ENCODE peak calls at places on chromosomes 1 and 21, in eight cellular contexts. One of them, this sample, is unnamed.

GRCh38 chr1:218408942-218409341 is 63.8 kb downstream of the TGFB2 start:
- DNase-seq in tibial nerve: no peak
- DNase-seq in RWPE1: no peak
- DNase-seq in LNCaP clone FGC: peak
- DNase-seq in nephron progenitor cell: peak
- DNase-seq in astrocyte of the spinal cord: no peak
- DNase-seq in body of pancreas: no peak
- DNase-seq in gastrocnemius medialis: no peak
- DNase-seq in this sample: no peak

GRCh38 chr21:28272272-28272992 is 720.2 kb downstream of the LTN1 start:
- DNase-seq in tibial nerve: no peak
- DNase-seq in RWPE1: no peak
- DNase-seq in LNCaP clone FGC: no peak
- DNase-seq in nephron progenitor cell: no peak
- DNase-seq in astrocyte of the spinal cord: peak
- DNase-seq in body of pancreas: no peak
- DNase-seq in gastrocnemius medialis: no peak
- DNase-seq in this sample: no peak

GRCh38 chr1:225852413-225853119 is 29.6 kb downstream of the TMEM63A start:
- DNase-seq in tibial nerve: no peak
- DNase-seq in RWPE1: no peak
- DNase-seq in LNCaP clone FGC: no peak
- DNase-seq in nephron progenitor cell: no peak
- DNase-seq in astrocyte of the spinal cord: no peak
- DNase-seq in body of pancreas: no peak
- DNase-seq in gastrocnemius medialis: no peak
- DNase-seq in this sample: no peak

GRCh38 chr1:69029649-69030048 is 532.8 kb upstream of the DEPDC1 start:
- DNase-seq in tibial nerve: no peak
- DNase-seq in RWPE1: no peak
- DNase-seq in LNCaP clone FGC: no peak
- DNase-seq in nephron progenitor cell: no peak
- DNase-seq in astrocyte of the spinal cord: no peak
- DNase-seq in body of pancreas: no peak
- DNase-seq in gastrocnemius medialis: no peak
- DNase-seq in this sample: no peak

GRCh38 chr1:78536427-78536826 is 45.7 kb downstream of the PTGFR start:
- DNase-seq in tibial nerve: no peak
- DNase-seq in RWPE1: no peak
- DNase-seq in LNCaP clone FGC: no peak
- DNase-seq in nephron progenitor cell: no peak
- DNase-seq in astrocyte of the spinal cord: peak
- DNase-seq in body of pancreas: no peak
- DNase-seq in gastrocnemius medialis: no peak
- DNase-seq in this sample: no peak

GRCh38 chr1:81801834-81802531 is 1.2 kb downstream of the ADGRL2 start:
- DNase-seq in tibial nerve: peak
- DNase-seq in RWPE1: peak
- DNase-seq in LNCaP clone FGC: no peak
- DNase-seq in nephron progenitor cell: peak
- DNase-seq in astrocyte of the spinal cord: peak
- DNase-seq in body of pancreas: peak
- DNase-seq in gastrocnemius medialis: no peak
- DNase-seq in this sample: peak

GRCh38 chr1:24925082-24925779 is 4.8 kb downstream of the RUNX3 start:
- DNase-seq in tibial nerve: no peak
- DNase-seq in RWPE1: no peak
- DNase-seq in LNCaP clone FGC: no peak
- DNase-seq in nephron progenitor cell: no peak
- DNase-seq in astrocyte of the spinal cord: no peak
- DNase-seq in body of pancreas: no peak
- DNase-seq in gastrocnemius medialis: no peak
- DNase-seq in this sample: no peak

GRCh38 chr21:32826317-32827167 is 55.0 kb upstream of the PAXBP1 start:
- DNase-seq in tibial nerve: peak
- DNase-seq in RWPE1: peak
- DNase-seq in LNCaP clone FGC: peak
- DNase-seq in nephron progenitor cell: peak
- DNase-seq in astrocyte of the spinal cord: peak
- DNase-seq in body of pancreas: peak
- DNase-seq in gastrocnemius medialis: no peak
- DNase-seq in this sample: no peak

GRCh38 chr1:200670215-200671118 is 760 bp upstream of the DDX59 start:
- DNase-seq in tibial nerve: peak
- DNase-seq in RWPE1: peak
- DNase-seq in LNCaP clone FGC: peak
- DNase-seq in nephron progenitor cell: no peak
- DNase-seq in astrocyte of the spinal cord: peak
- DNase-seq in body of pancreas: peak
- DNase-seq in gastrocnemius medialis: peak
- DNase-seq in this sample: no peak

GRCh38 chr21:34908424-34909055 is 140.6 kb downstream of the RUNX1 start:
- DNase-seq in tibial nerve: peak
- DNase-seq in RWPE1: no peak
- DNase-seq in LNCaP clone FGC: no peak
- DNase-seq in nephron progenitor cell: no peak
- DNase-seq in astrocyte of the spinal cord: no peak
- DNase-seq in body of pancreas: peak
- DNase-seq in gastrocnemius medialis: peak
- DNase-seq in this sample: no peak

GRCh38 chr1:243216741-243217140 is 38.3 kb downstream of the CEP170 start:
- DNase-seq in tibial nerve: no peak
- DNase-seq in RWPE1: no peak
- DNase-seq in LNCaP clone FGC: no peak
- DNase-seq in nephron progenitor cell: no peak
- DNase-seq in astrocyte of the spinal cord: no peak
- DNase-seq in body of pancreas: no peak
- DNase-seq in gastrocnemius medialis: no peak
- DNase-seq in this sample: no peak

GRCh38 chr1:67919714-67920113 is 86.4 kb upstream of the GNG12 start:
- DNase-seq in tibial nerve: no peak
- DNase-seq in RWPE1: no peak
- DNase-seq in LNCaP clone FGC: no peak
- DNase-seq in nephron progenitor cell: no peak
- DNase-seq in astrocyte of the spinal cord: no peak
- DNase-seq in body of pancreas: no peak
- DNase-seq in gastrocnemius medialis: no peak
- DNase-seq in this sample: no peak

GRCh38 chr1:246320286-246320685 is 186.8 kb downstream of the SMYD3 start:
- DNase-seq in tibial nerve: no peak
- DNase-seq in RWPE1: no peak
- DNase-seq in LNCaP clone FGC: no peak
- DNase-seq in nephron progenitor cell: no peak
- DNase-seq in astrocyte of the spinal cord: no peak
- DNase-seq in body of pancreas: no peak
- DNase-seq in gastrocnemius medialis: no peak
- DNase-seq in this sample: no peak

GRCh38 chr1:93448983-93449805 is 1.3 kb downstream of the FNBP1L start:
- DNase-seq in tibial nerve: no peak
- DNase-seq in RWPE1: peak
- DNase-seq in LNCaP clone FGC: no peak
- DNase-seq in nephron progenitor cell: peak
- DNase-seq in astrocyte of the spinal cord: peak
- DNase-seq in body of pancreas: peak
- DNase-seq in gastrocnemius medialis: no peak
- DNase-seq in this sample: no peak

GRCh38 chr1:234111458-234112142 is 207.1 kb downstream of the SLC35F3 start:
- DNase-seq in tibial nerve: no peak
- DNase-seq in RWPE1: no peak
- DNase-seq in LNCaP clone FGC: peak
- DNase-seq in nephron progenitor cell: peak
- DNase-seq in astrocyte of the spinal cord: peak
- DNase-seq in body of pancreas: peak
- DNase-seq in gastrocnemius medialis: no peak
- DNase-seq in this sample: no peak

GRCh38 chr1:222057162-222057561 is 315.3 kb upstream of the DUSP10 start:
- DNase-seq in tibial nerve: no peak
- DNase-seq in RWPE1: no peak
- DNase-seq in LNCaP clone FGC: no peak
- DNase-seq in nephron progenitor cell: no peak
- DNase-seq in astrocyte of the spinal cord: no peak
- DNase-seq in body of pancreas: no peak
- DNase-seq in gastrocnemius medialis: no peak
- DNase-seq in this sample: no peak

GRCh38 chr1:234413975-234414374 is 40.7 kb downstream of the COA6 start:
- DNase-seq in tibial nerve: no peak
- DNase-seq in RWPE1: no peak
- DNase-seq in LNCaP clone FGC: no peak
- DNase-seq in nephron progenitor cell: no peak
- DNase-seq in astrocyte of the spinal cord: no peak
- DNase-seq in body of pancreas: no peak
- DNase-seq in gastrocnemius medialis: no peak
- DNase-seq in this sample: no peak

GRCh38 chr21:26165331-26165730 is 5.2 kb downstream of the APP start:
- DNase-seq in tibial nerve: no peak
- DNase-seq in RWPE1: peak
- DNase-seq in LNCaP clone FGC: no peak
- DNase-seq in nephron progenitor cell: no peak
- DNase-seq in astrocyte of the spinal cord: no peak
- DNase-seq in body of pancreas: no peak
- DNase-seq in gastrocnemius medialis: no peak
- DNase-seq in this sample: no peak

GRCh38 chr1:35408925-35409324 is 140.4 kb downstream of the ZMYM4 start:
- DNase-seq in tibial nerve: no peak
- DNase-seq in RWPE1: no peak
- DNase-seq in LNCaP clone FGC: no peak
- DNase-seq in nephron progenitor cell: no peak
- DNase-seq in astrocyte of the spinal cord: no peak
- DNase-seq in body of pancreas: no peak
- DNase-seq in gastrocnemius medialis: no peak
- DNase-seq in this sample: no peak

GRCh38 chr1:161480381-161481035 is 24.7 kb upstream of the FCGR2A start:
- DNase-seq in tibial nerve: no peak
- DNase-seq in RWPE1: peak
- DNase-seq in LNCaP clone FGC: no peak
- DNase-seq in nephron progenitor cell: no peak
- DNase-seq in astrocyte of the spinal cord: no peak
- DNase-seq in body of pancreas: no peak
- DNase-seq in gastrocnemius medialis: no peak
- DNase-seq in this sample: no peak

GRCh38 chr1:6907676-6908434 is 122.6 kb downstream of the CAMTA1 start:
- DNase-seq in tibial nerve: no peak
- DNase-seq in RWPE1: no peak
- DNase-seq in LNCaP clone FGC: no peak
- DNase-seq in nephron progenitor cell: no peak
- DNase-seq in astrocyte of the spinal cord: no peak
- DNase-seq in body of pancreas: no peak
- DNase-seq in gastrocnemius medialis: no peak
- DNase-seq in this sample: peak

GRCh38 chr21:29413683-29414082 is 115.0 kb downstream of the BACH1 start:
- DNase-seq in tibial nerve: no peak
- DNase-seq in RWPE1: peak
- DNase-seq in LNCaP clone FGC: no peak
- DNase-seq in nephron progenitor cell: no peak
- DNase-seq in astrocyte of the spinal cord: no peak
- DNase-seq in body of pancreas: no peak
- DNase-seq in gastrocnemius medialis: no peak
- DNase-seq in this sample: no peak

GRCh38 chr1:43554444-43554992 is 23.8 kb downstream of the PTPRF start:
- DNase-seq in tibial nerve: no peak
- DNase-seq in RWPE1: no peak
- DNase-seq in LNCaP clone FGC: no peak
- DNase-seq in nephron progenitor cell: no peak
- DNase-seq in astrocyte of the spinal cord: peak
- DNase-seq in body of pancreas: no peak
- DNase-seq in gastrocnemius medialis: no peak
- DNase-seq in this sample: no peak

GRCh38 chr1:177432897-177433296 is 262.1 kb downstream of the BRINP2 start:
- DNase-seq in tibial nerve: no peak
- DNase-seq in RWPE1: no peak
- DNase-seq in LNCaP clone FGC: no peak
- DNase-seq in nephron progenitor cell: no peak
- DNase-seq in astrocyte of the spinal cord: peak
- DNase-seq in body of pancreas: no peak
- DNase-seq in gastrocnemius medialis: no peak
- DNase-seq in this sample: no peak
- TF ChIP-seq CTCF in tibial nerve: no peak
- TF ChIP-seq CTCF in RWPE1: no peak
- TF ChIP-seq CTCF in LNCaP clone FGC: peak
- TF ChIP-seq CTCF in nephron progenitor cell: peak
- TF ChIP-seq CTCF in astrocyte of the spinal cord: no peak
- TF ChIP-seq CTCF in body of pancreas: no peak
- TF ChIP-seq CTCF in gastrocnemius medialis: no peak
- TF ChIP-seq CTCF in this sample: no peak

GRCh38 chr1:18972531-18972930 is 16.1 kb upstream of the IFFO2 start:
- DNase-seq in tibial nerve: peak
- DNase-seq in RWPE1: peak
- DNase-seq in LNCaP clone FGC: no peak
- DNase-seq in nephron progenitor cell: no peak
- DNase-seq in astrocyte of the spinal cord: peak
- DNase-seq in body of pancreas: peak
- DNase-seq in gastrocnemius medialis: no peak
- DNase-seq in this sample: no peak
- TF ChIP-seq CTCF in tibial nerve: peak
- TF ChIP-seq CTCF in RWPE1: no peak
- TF ChIP-seq CTCF in LNCaP clone FGC: no peak
- TF ChIP-seq CTCF in nephron progenitor cell: no peak
- TF ChIP-seq CTCF in astrocyte of the spinal cord: peak
- TF ChIP-seq CTCF in body of pancreas: peak
- TF ChIP-seq CTCF in gastrocnemius medialis: peak
- TF ChIP-seq CTCF in this sample: no peak

GRCh38 chr1:18302788-18303413 is 177.8 kb upstream of the KLHDC7A start:
- DNase-seq in tibial nerve: no peak
- DNase-seq in RWPE1: no peak
- DNase-seq in LNCaP clone FGC: no peak
- DNase-seq in nephron progenitor cell: peak
- DNase-seq in astrocyte of the spinal cord: no peak
- DNase-seq in body of pancreas: no peak
- DNase-seq in gastrocnemius medialis: no peak
- DNase-seq in this sample: no peak
- TF ChIP-seq CTCF in tibial nerve: no peak
- TF ChIP-seq CTCF in RWPE1: peak
- TF ChIP-seq CTCF in LNCaP clone FGC: peak
- TF ChIP-seq CTCF in nephron progenitor cell: peak
- TF ChIP-seq CTCF in astrocyte of the spinal cord: no peak
- TF ChIP-seq CTCF in body of pancreas: no peak
- TF ChIP-seq CTCF in gastrocnemius medialis: no peak
- TF ChIP-seq CTCF in this sample: no peak

GRCh38 chr1:195733408-195733807 is 874.8 kb downstream of the KCNT2 start:
- DNase-seq in tibial nerve: no peak
- DNase-seq in RWPE1: no peak
- DNase-seq in LNCaP clone FGC: no peak
- DNase-seq in nephron progenitor cell: no peak
- DNase-seq in astrocyte of the spinal cord: no peak
- DNase-seq in body of pancreas: no peak
- DNase-seq in gastrocnemius medialis: no peak
- DNase-seq in this sample: no peak

GRCh38 chr1:195738971-195739650 is 869.1 kb downstream of the KCNT2 start:
- DNase-seq in tibial nerve: no peak
- DNase-seq in RWPE1: no peak
- DNase-seq in LNCaP clone FGC: no peak
- DNase-seq in nephron progenitor cell: no peak
- DNase-seq in astrocyte of the spinal cord: peak
- DNase-seq in body of pancreas: no peak
- DNase-seq in gastrocnemius medialis: no peak
- DNase-seq in this sample: no peak

GRCh38 chr1:195735140-195735539 is 873.1 kb downstream of the KCNT2 start:
- DNase-seq in tibial nerve: no peak
- DNase-seq in RWPE1: no peak
- DNase-seq in LNCaP clone FGC: no peak
- DNase-seq in nephron progenitor cell: no peak
- DNase-seq in astrocyte of the spinal cord: no peak
- DNase-seq in body of pancreas: no peak
- DNase-seq in gastrocnemius medialis: no peak
- DNase-seq in this sample: no peak

GRCh38 chr1:195731385-195731784 is 876.9 kb downstream of the KCNT2 start:
- DNase-seq in tibial nerve: no peak
- DNase-seq in RWPE1: no peak
- DNase-seq in LNCaP clone FGC: no peak
- DNase-seq in nephron progenitor cell: no peak
- DNase-seq in astrocyte of the spinal cord: no peak
- DNase-seq in body of pancreas: no peak
- DNase-seq in gastrocnemius medialis: no peak
- DNase-seq in this sample: no peak

GRCh38 chr1:195733826-195734225 is 874.4 kb downstream of the KCNT2 start:
- DNase-seq in tibial nerve: no peak
- DNase-seq in RWPE1: no peak
- DNase-seq in LNCaP clone FGC: no peak
- DNase-seq in nephron progenitor cell: peak
- DNase-seq in astrocyte of the spinal cord: no peak
- DNase-seq in body of pancreas: no peak
- DNase-seq in gastrocnemius medialis: no peak
- DNase-seq in this sample: no peak
- TF ChIP-seq CTCF in tibial nerve: no peak
- TF ChIP-seq CTCF in RWPE1: no peak
- TF ChIP-seq CTCF in LNCaP clone FGC: peak
- TF ChIP-seq CTCF in nephron progenitor cell: peak
- TF ChIP-seq CTCF in astrocyte of the spinal cord: peak
- TF ChIP-seq CTCF in body of pancreas: peak
- TF ChIP-seq CTCF in gastrocnemius medialis: no peak
- TF ChIP-seq CTCF in this sample: no peak